ENCODE peak calls at places on chromosomes 16 and 17, in nine cellular contexts. J, Q, E, X, H, I, W, U and S are unnamed samples.

GRCh38 chr17:1055231-1055630 is 58.3 kb downstream of the TIMM22 start:
- DNase-seq in U (no peak), W (no peak), I (no peak), Q (no peak), E (no peak), J (no peak), X (peak), H (no peak), S (no peak)

GRCh38 chr17:17659340-17659739 is 21.9 kb upstream of the RAI1 start:
- DNase-seq in I (no peak), H (no peak), X (no peak), Q (no peak), U (no peak), W (no peak), E (no peak), J (no peak), S (no peak)

GRCh38 chr17:76501018-76501826 is at the start of gene RHBDF2:
- DNase-seq in Q (peak), H (peak), W (peak), E (peak), J (peak), I (peak), X (peak), U (peak), S (peak)

GRCh38 chr16:80527297-80527696 is 13.5 kb upstream of the DYNLRB2 start:
- DNase-seq in U (peak), E (peak), I (no peak), J (peak), X (no peak), H (no peak), W (peak), Q (peak), S (no peak)

GRCh38 chr17:40828454-40829039 is 6.1 kb upstream of the KRT10 start:
- DNase-seq in I (no peak), W (no peak), U (no peak), Q (peak), E (no peak), J (no peak), X (no peak), H (no peak), S (no peak)

GRCh38 chr17:60604686-60605334 is 4.8 kb downstream of the PPM1D start:
- DNase-seq in Q (peak), E (no peak), I (no peak), W (no peak), U (no peak), H (no peak), J (no peak), X (no peak), S (no peak)

GRCh38 chr16:87206646-87207451 is 110.3 kb downstream of the C16orf95 start:
- DNase-seq in E (no peak), W (no peak), Q (peak), U (no peak), J (no peak), H (no peak), X (no peak), I (no peak), S (no peak)

GRCh38 chr16:71873199-71873598 is 10.8 kb downstream of the ZNF821 start:
- DNase-seq in U (no peak), J (no peak), Q (no peak), I (no peak), X (no peak), W (no peak), E (no peak), H (no peak), S (no peak)

GRCh38 chr16:81277681-81278080 is 37.1 kb upstream of the GAN start:
- DNase-seq in E (no peak), J (no peak), H (no peak), X (no peak), Q (no peak), U (no peak), W (no peak), I (no peak), S (no peak)

GRCh38 chr16:73214825-73215481 is 167.0 kb upstream of the ZFHX3 start:
- DNase-seq in U (no peak), W (no peak), I (no peak), J (no peak), E (no peak), Q (peak), H (peak), X (no peak), S (no peak)

GRCh38 chr16:81997738-81998137 is 13.5 kb downstream of the SDR42E1 start:
- DNase-seq in U (no peak), J (no peak), X (no peak), Q (peak), H (peak), I (no peak), W (no peak), E (no peak), S (no peak)

GRCh38 chr17:30905742-30906100 is 317 bp downstream of the TEFM start:
- DNase-seq in U (peak), J (no peak), I (no peak), E (peak), W (peak), X (no peak), Q (peak), H (no peak), S (no peak)

GRCh38 chr16:11095935-11096334 is 151.6 kb downstream of the CLEC16A start:
- DNase-seq in Q (no peak), X (no peak), J (no peak), E (no peak), H (no peak), I (no peak), W (no peak), U (no peak), S (no peak)

GRCh38 chr16:87201052-87201451 is 116.1 kb downstream of the C16orf95 start:
- DNase-seq in H (no peak), Q (peak), E (no peak), U (no peak), W (no peak), I (no peak), X (no peak), J (no peak), S (no peak)

GRCh38 chr16:58727028-58727781 is 6.9 kb downstream of the GOT2 start:
- DNase-seq in W (no peak), Q (no peak), I (no peak), U (no peak), J (no peak), X (no peak), E (no peak), H (no peak), S (no peak)

GRCh38 chr17:41287050-41287449 is 11.6 kb downstream of the KRTAP9-7 start:
- DNase-seq in W (no peak), X (no peak), H (no peak), J (no peak), Q (no peak), U (no peak), E (peak), I (no peak), S (no peak)

GRCh38 chr17:31431795-31432658 is 40.6 kb downstream of the RAB11FIP4 start:
- DNase-seq in X (peak), J (no peak), H (no peak), W (no peak), E (no peak), Q (no peak), I (no peak), U (peak), S (no peak)

GRCh38 chr17:36470499-36470898 is 16.0 kb upstream of the ZNHIT3 start:
- DNase-seq in W (no peak), H (no peak), I (no peak), J (no peak), U (no peak), Q (no peak), X (no peak), E (no peak), S (no peak)

GRCh38 chr16:1533443-1533951 is at the start of gene TMEM204:
- DNase-seq in X (peak), I (peak), Q (peak), H (peak), U (no peak), E (no peak), J (no peak), W (no peak), S (no peak)

GRCh38 chr16:70665806-70666735 is 19.7 kb downstream of the IL34 start:
- DNase-seq in J (no peak), H (no peak), U (no peak), X (no peak), E (no peak), Q (no peak), W (no peak), I (peak), S (no peak)

GRCh38 chr17:42687707-42688275 is 5.5 kb downstream of the CNTNAP1 start:
- DNase-seq in H (no peak), X (no peak), W (no peak), Q (no peak), U (peak), I (no peak), J (no peak), E (no peak), S (no peak)

GRCh38 chr17:66426397-66427033 is 124.1 kb downstream of the PRKCA start:
- DNase-seq in W (no peak), J (no peak), U (peak), Q (no peak), X (no peak), E (peak), I (no peak), H (no peak), S (no peak)

GRCh38 chr17:67245694-67246397 is 850 bp upstream of the HELZ start:
- DNase-seq in H (no peak), X (peak), Q (no peak), W (peak), I (peak), J (peak), E (peak), U (peak), S (peak)

GRCh38 chr16:77679901-77680300 is 42.4 kb upstream of the NUDT7 start:
- DNase-seq in E (no peak), X (no peak), H (no peak), W (no peak), I (no peak), Q (no peak), U (no peak), J (no peak), S (no peak)

GRCh38 chr17:48554412-48555090 is 9.6 kb upstream of the HOXB2 start:
- DNase-seq in I (no peak), U (peak), H (no peak), Q (no peak), E (no peak), W (no peak), J (no peak), X (no peak), S (no peak)

GRCh38 chr17:79981661-79982101 is 54.0 kb downstream of the TBC1D16 start:
- DNase-seq in U (peak), Q (no peak), H (no peak), J (no peak), W (no peak), E (no peak), I (no peak), X (peak), S (no peak)

GRCh38 chr17:17120294-17120693 is 78.0 kb downstream of the MPRIP start:
- DNase-seq in Q (no peak), J (no peak), U (no peak), E (no peak), X (peak), H (no peak), I (no peak), W (no peak), S (no peak)

DNA sequence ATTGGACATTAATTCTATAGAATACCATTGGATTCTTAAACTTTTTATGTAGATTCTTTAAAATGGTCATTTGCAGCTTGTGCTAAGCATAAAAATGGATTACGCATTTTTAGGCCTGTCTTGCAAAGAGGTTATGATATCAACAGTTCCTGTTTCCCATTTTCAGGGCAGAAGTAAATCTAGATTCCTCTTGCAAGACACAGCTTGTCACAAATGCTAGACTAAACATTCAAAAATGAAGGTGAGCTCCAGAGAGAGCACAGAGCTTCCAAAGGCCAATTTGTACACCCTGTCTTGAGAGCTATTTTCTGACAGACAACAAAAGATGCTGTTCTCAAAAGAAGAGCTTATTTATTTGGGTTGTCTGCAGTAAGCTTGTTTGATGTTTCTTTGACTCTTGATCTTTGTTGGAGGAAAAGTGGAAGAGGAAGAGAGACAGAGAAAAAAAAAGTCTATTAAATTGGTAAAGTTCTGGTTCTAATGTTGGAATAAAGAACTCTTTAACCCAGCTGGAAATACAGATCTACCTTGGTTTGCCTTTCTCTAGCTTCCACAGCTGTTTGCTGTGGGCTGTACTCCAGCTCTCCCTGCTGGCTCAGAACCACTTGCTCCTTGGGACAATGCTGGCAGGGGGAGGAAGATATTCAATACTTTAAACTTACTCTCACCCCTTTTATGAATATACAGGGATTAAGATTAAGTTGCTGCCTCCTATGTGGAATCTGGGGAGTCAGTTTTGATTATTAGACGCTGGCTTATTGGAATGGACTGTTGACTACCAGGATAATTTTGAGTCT is 651.8 kb downstream of the CDH11 start:
- DNase-seq in E (no peak), U (no peak), W (peak), I (peak), Q (peak), H (no peak), X (no peak), J (no peak), S (no peak)
- TF ChIP-seq CTCF in E (no peak), U (peak), W (peak), I (no peak), Q (peak), H (no peak), X (no peak), J (no peak), S (no peak)

DNA sequence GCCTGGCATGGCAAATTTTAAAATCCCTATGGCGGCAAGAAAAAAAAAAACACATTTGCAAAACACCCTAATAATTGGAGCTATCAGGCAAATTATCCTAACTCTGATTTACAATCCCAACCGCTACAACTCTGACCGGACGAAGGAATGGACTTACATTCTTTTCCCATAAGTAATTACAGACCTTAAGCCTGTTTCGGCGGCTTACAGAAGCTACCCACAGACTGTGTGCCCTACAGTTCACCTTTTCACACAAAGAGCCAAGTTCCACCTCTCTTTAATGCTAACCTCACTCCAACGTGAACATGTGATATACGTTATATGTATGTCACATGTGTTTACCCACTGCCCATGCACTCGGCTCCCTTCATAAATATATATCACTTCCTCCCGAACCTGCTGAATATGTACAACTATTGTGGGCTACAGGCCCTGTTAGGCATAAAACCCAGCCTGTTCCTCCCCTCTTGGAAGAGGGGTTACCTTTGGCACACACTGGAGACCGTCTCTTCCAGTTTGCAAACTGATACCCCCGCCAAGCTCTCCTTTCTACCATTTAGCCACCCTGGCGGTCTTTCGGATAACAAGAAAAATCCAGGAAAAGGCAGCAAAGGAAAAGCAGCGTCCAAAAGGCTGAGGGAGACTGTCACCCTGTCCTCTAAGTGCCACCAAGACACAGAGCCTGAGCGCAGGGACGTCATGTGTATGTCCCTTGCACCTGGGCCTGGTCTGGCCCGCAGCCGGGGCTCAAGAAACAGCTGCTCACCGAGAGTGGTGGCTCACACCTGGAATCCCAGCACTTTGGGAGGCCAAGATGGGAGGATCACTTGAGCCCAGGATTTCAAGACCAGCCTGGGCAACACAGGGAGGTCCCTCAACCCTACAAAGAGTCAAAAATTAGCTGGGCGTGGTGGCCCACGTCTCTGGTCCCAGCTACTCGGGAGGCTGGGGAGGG is 8.9 kb upstream of the MEAK7 start:
- DNase-seq in H (no peak), W (no peak), E (no peak), J (no peak), I (peak), U (no peak), Q (peak), X (peak), S (no peak)
- TF ChIP-seq CTCF in H (no peak), W (no peak), E (no peak), J (no peak), I (no peak), U (no peak), Q (no peak), X (no peak), S (no peak)

GRCh38 chr16:85917012-85917411 is 18.1 kb downstream of the IRF8 start:
- DNase-seq in E (no peak), H (no peak), J (no peak), X (no peak), W (no peak), I (no peak), Q (no peak), U (no peak), S (no peak)
- TF ChIP-seq CTCF in E (peak), H (no peak), J (peak), X (no peak), W (peak), I (no peak), Q (peak), U (peak), S (no peak)

GRCh38 chr17:81480140-81480917 is 32.3 kb downstream of the ACTG1 start:
- DNase-seq in E (no peak), J (no peak), X (no peak), Q (peak), H (no peak), W (no peak), I (no peak), U (no peak), S (no peak)
- TF ChIP-seq CTCF in E (no peak), J (no peak), X (no peak), Q (peak), H (no peak), W (peak), I (no peak), U (no peak), S (no peak)

DNA sequence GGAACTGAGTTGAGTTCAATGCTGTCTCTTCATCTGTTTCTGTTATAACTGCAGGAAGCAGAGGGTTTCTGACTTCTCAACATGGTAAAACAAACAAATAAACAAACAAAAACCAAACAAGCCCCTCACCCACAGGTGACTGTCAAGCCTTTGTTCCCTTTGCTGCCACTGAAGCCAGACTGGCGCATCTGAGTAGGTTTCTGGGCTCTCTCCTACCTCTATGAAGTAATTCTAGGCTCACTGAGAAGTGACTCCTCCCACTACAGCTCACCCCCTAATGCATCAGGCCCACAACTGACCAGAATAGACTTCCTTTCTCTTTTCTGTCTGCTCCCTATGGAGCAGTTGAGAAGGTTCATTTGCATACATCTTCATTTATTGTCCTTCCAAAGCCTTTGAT is 77.0 kb upstream of the CCL2 start:
- DNase-seq in I (no peak), X (no peak), J (no peak), W (peak), E (no peak), H (no peak), Q (no peak), U (peak), S (no peak)
- TF ChIP-seq CTCF in I (no peak), X (no peak), J (peak), W (no peak), E (no peak), H (no peak), Q (no peak), U (peak), S (no peak)

GRCh38 chr16:84175351-84176081 is 11.3 kb downstream of the TAF1C start:
- DNase-seq in Q (peak), U (peak), W (peak), J (peak), E (peak), H (peak), I (no peak), X (no peak), S (no peak)
- TF ChIP-seq CTCF in Q (peak), U (peak), W (no peak), J (peak), E (no peak), H (peak), I (no peak), X (peak), S (no peak)

DNA sequence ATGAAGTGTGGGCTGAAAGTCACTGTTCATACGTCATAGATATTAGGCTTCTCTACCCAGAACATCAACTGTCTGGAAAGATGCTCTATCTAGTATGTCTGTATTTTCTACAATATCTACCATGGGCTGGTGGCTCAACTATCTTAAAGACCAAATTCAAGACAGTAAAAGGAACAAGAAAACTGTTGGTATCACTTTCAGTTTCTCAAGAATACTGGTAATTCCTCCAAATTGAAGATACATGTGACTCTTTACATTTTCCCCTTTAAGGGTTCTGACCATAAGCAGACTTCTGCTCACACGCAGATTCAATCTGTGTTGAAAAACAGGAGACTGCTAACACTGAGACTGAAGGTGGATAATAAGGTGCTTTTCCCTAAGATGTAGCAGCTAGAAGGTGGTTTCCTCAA is 24.2 kb downstream of the XPO6 start:
- DNase-seq in I (no peak), H (no peak), X (no peak), W (no peak), E (peak), Q (no peak), U (no peak), J (no peak), S (no peak)
- TF ChIP-seq CTCF in I (no peak), H (no peak), X (no peak), W (no peak), E (no peak), Q (no peak), U (no peak), J (no peak), S (no peak)